ENCODE peak calls at places on chromosomes 6 and 20, in four cellular contexts. N is COR-L47, T is H54, L is GM23338. Q is an unnamed sample.

GRCh38 chr6:6003334-6004146 is 3.2 kb downstream of the NRN1 start:
- DNase-seq in L (peak), N (no peak), T (no peak), Q (no peak)

GRCh38 chr6:131657630-131658111 is 20.6 kb downstream of the ENPP3 start:
- DNase-seq in T (no peak), N (no peak), L (no peak), Q (peak)

GRCh38 chr6:53250137-53250760 is 98.5 kb downstream of the ELOVL5 start:
- DNase-seq in L (no peak), N (no peak), T (no peak), Q (no peak)

GRCh38 chr6:169725270-169726048 is 1.2 kb upstream of the PHF10 start:
- DNase-seq in L (peak), N (no peak), T (no peak), Q (no peak)

GRCh38 chr20:1711826-1712601 is 54.4 kb upstream of the SIRPG start:
- DNase-seq in L (no peak), T (no peak), N (no peak), Q (no peak)

GRCh38 chr6:24614048-24614420 is 32.0 kb downstream of the KIAA0319 start:
- DNase-seq in N (no peak), T (no peak), L (no peak), Q (no peak)

GRCh38 chr6:66568271-66568670 is 861.2 kb upstream of the EYS start:
- DNase-seq in N (no peak), L (peak), T (no peak), Q (no peak)

GRCh38 chr6:36769161-36769675 is 70.0 kb downstream of the CPNE5 start:
- DNase-seq in N (no peak), L (no peak), T (peak), Q (no peak)

GRCh38 chr6:73236147-73236750 is 11.0 kb upstream of the KHDC1L start:
- DNase-seq in N (no peak), T (peak), L (no peak), Q (peak)

GRCh38 chr6:14889698-14890593 is 355.9 kb upstream of the JARID2 start:
- DNase-seq in N (no peak), L (no peak), T (no peak), Q (no peak)

GRCh38 chr20:34547844-34548613 is 10.5 kb upstream of the MAP1LC3A start:
- DNase-seq in T (no peak), N (no peak), L (no peak), Q (no peak)

GRCh38 chr6:140275725-140276124 is 901.3 kb upstream of the CITED2 start:
- DNase-seq in T (no peak), L (no peak), N (no peak), Q (no peak)

GRCh38 chr20:34269996-34270627 is 28.9 kb downstream of the ASIP start:
- DNase-seq in N (no peak), L (no peak), T (no peak), Q (no peak)

GRCh38 chr20:50815162-50815989 is 20.5 kb downstream of the BCAS4 start:
- DNase-seq in L (no peak), N (no peak), T (peak), Q (no peak)

GRCh38 chr6:132270745-132271414 is 130.4 kb downstream of the MOXD1 start:
- DNase-seq in T (no peak), N (peak), L (no peak), Q (no peak)

GRCh38 chr6:3285732-3286131 is 27.0 kb downstream of the PSMG4 start:
- DNase-seq in N (no peak), T (no peak), L (no peak), Q (no peak)

GRCh38 chr6:73713426-73714147 is 17.6 kb downstream of the CD109 start:
- DNase-seq in N (no peak), T (no peak), L (peak), Q (no peak)

GRCh38 chr6:157996201-157996712 is 14.6 kb downstream of the SYNJ2 start:
- DNase-seq in N (no peak), L (no peak), T (no peak), Q (no peak)

GRCh38 chr20:46308258-46309157 is at the start of gene CDH22:
- DNase-seq in T (no peak), N (peak), L (peak), Q (no peak)

GRCh38 chr20:53360815-53361214 is 232.8 kb downstream of the ZNF217 start:
- DNase-seq in T (no peak), L (no peak), N (no peak), Q (no peak)

GRCh38 chr20:21235713-21236445 is 67.3 kb upstream of the XRN2 start:
- DNase-seq in T (peak), L (peak), N (peak), Q (peak)

GRCh38 chr6:74853991-74854390 is 351.9 kb downstream of the COL12A1 start:
- DNase-seq in N (no peak), L (no peak), T (no peak), Q (no peak)

GRCh38 chr20:53692465-53693067 is 98.9 kb upstream of the ZNF217 start:
- DNase-seq in T (peak), N (no peak), L (no peak), Q (no peak)

GRCh38 chr20:50321797-50322480 is 131.3 kb downstream of the CEBPB start:
- DNase-seq in N (no peak), L (no peak), T (no peak), Q (no peak)

GRCh38 chr6:122692175-122692598 is 82.0 kb downstream of the PKIB start:
- DNase-seq in L (peak), N (no peak), T (no peak), Q (no peak)

GRCh38 chr6:105522626-105523322 is 119.9 kb upstream of the PREP start:
- DNase-seq in T (no peak), N (no peak), L (no peak), Q (no peak)

GRCh38 chr6:83258517-83258916 is 65.4 kb downstream of the RWDD2A start:
- DNase-seq in T (no peak), N (no peak), L (no peak), Q (no peak)

GRCh38 chr6:162442675-162443074 is 284.9 kb downstream of the PRKN start:
- DNase-seq in L (peak), N (peak), T (no peak), Q (no peak)

GRCh38 chr6:1621328-1621701 is 11.6 kb downstream of the FOXC1 start:
- DNase-seq in L (peak), T (no peak), N (no peak), Q (no peak)

GRCh38 chr6:11815231-11815630 is 36.6 kb upstream of the ADTRP start:
- DNase-seq in L (no peak), T (no peak), N (no peak), Q (peak)

Q was measured in HS-27A.